ENCODE peak calls at places on chromosomes 4 and X, in five cellular contexts. B, X, G, D and V are unnamed samples.

GRCh38 chr4:10697071-10697470 is 12.5 kb upstream of the CLNK start:
- DNase-seq in B (no peak), X (no peak), G (no peak), D (no peak), V (no peak)

GRCh38 chrX:141405878-141406492 is 163.7 kb upstream of the SPANXC start:
- DNase-seq in B (no peak), X (no peak), G (peak; percentile 78), D (no peak), V (no peak)

GRCh38 chrX:45007598-45007997 is 134.6 kb downstream of the KDM6A start:
- DNase-seq in B (no peak), X (no peak), G (no peak), D (no peak), V (no peak)

GRCh38 chr4:155371432-155372043 is 5.2 kb downstream of the MAP9 start:
- DNase-seq in B (no peak), X (no peak), G (peak; percentile 37), D (no peak), V (no peak)

GRCh38 chr4:176999943-177000543 is 207.3 kb upstream of the VEGFC start:
- DNase-seq in B (no peak), X (no peak), G (no peak), D (no peak), V (no peak)

GRCh38 chrX:20309796-20310195 is 43.1 kb upstream of the RPS6KA3 start:
- DNase-seq in B (no peak), X (no peak), G (no peak), D (no peak), V (no peak)

GRCh38 chr4:101678180-101678579 is 112.3 kb upstream of the BANK1 start:
- DNase-seq in B (no peak), X (no peak), G (no peak), D (no peak), V (no peak)

GRCh38 chr4:168577624-168578023 is 80.8 kb downstream of the PALLD start:
- DNase-seq in B (no peak), X (no peak), G (no peak), D (no peak), V (no peak)

GRCh38 chr4:122898370-122899150 is 23.8 kb downstream of the NUDT6 start:
- DNase-seq in B (no peak), X (no peak), G (peak; percentile 93), D (no peak), V (no peak)

GRCh38 chr4:27506401-27506800 is 645.8 kb downstream of the STIM2 start:
- DNase-seq in B (no peak), X (no peak), G (no peak), D (no peak), V (no peak)

GRCh38 chr4:107896158-107896645 is 35.1 kb upstream of the CYP2U1 start:
- DNase-seq in B (no peak), X (no peak), G (peak; percentile 97), D (no peak), V (no peak)

GRCh38 chr4:8849266-8850073 is 22.2 kb downstream of the HMX1 start:
- DNase-seq in B (no peak), X (no peak), G (no peak), D (peak; percentile 40), V (no peak)

GRCh38 chrX:118207831-118208453 is 91.3 kb upstream of the KLHL13 start:
- DNase-seq in B (no peak), X (no peak), G (no peak), D (no peak), V (no peak)

GRCh38 chr4:69546121-69546520 is 50.4 kb upstream of the UGT2B4 start:
- DNase-seq in B (no peak), X (no peak), G (peak; percentile 65), D (no peak), V (no peak)

GRCh38 chr4:41504167-41504566 is 33.8 kb upstream of the LIMCH1 start:
- DNase-seq in B (no peak), X (no peak), G (no peak), D (no peak), V (no peak)

GRCh38 chr4:55866290-55866907 is 13.0 kb downstream of the EXOC1 start:
- DNase-seq in B (no peak), X (no peak), G (peak; percentile 95), D (no peak), V (no peak)

GRCh38 chrX:150162141-150162540 is 201.0 kb upstream of the MAMLD1 start:
- DNase-seq in B (no peak), X (no peak), G (no peak), D (no peak), V (no peak)

GRCh38 chrX:120736989-120737388 is 107.1 kb upstream of the C1GALT1C1 start:
- DNase-seq in B (no peak), X (no peak), G (peak; percentile 33), D (no peak), V (no peak)

GRCh38 chrX:150935466-150935865 is 37.0 kb upstream of the CD99L2 start:
- DNase-seq in B (no peak), X (no peak), G (peak; percentile 38), D (no peak), V (no peak)

GRCh38 chrX:151019837-151020236 is 36.7 kb downstream of the HMGB3 start:
- DNase-seq in B (no peak), X (no peak), G (no peak), D (no peak), V (no peak)

GRCh38 chrX:103276581-103277002 is at the start of gene TCEAL5:
- DNase-seq in B (peak; percentile 53), X (no peak), G (no peak), D (peak; percentile 46), V (no peak)

GRCh38 chr4:2244947-2245786 is 3.2 kb upstream of the HAUS3 start:
- DNase-seq in B (no peak), X (no peak), G (no peak), D (no peak), V (no peak)

GRCh38 chr4:118221193-118221800 is 131.5 kb downstream of the PRSS12 start:
- DNase-seq in B (no peak), X (no peak), G (no peak), D (no peak), V (no peak)

GRCh38 chr4:95118507-95118906 is 360.8 kb downstream of the BMPR1B start:
- DNase-seq in B (no peak), X (no peak), G (no peak), D (no peak), V (no peak)

GRCh38 chrX:137424679-137425078 is 141.2 kb upstream of the ZIC3 start:
- DNase-seq in B (no peak), X (no peak), G (no peak), D (no peak), V (no peak)

GRCh38 chr4:118683513-118683912 is 1.7 kb upstream of the METTL14 start:
- DNase-seq in B (no peak), X (no peak), G (no peak), D (no peak), V (no peak)

GRCh38 chr4:128159967-128160366 is 98.9 kb downstream of the LARP1B start:
- DNase-seq in B (no peak), X (no peak), G (peak; percentile 61), D (no peak), V (no peak)

GRCh38 chrX:22800360-22800759 is 199.4 kb upstream of the DDX53 start:
- DNase-seq in B (no peak), X (no peak), G (peak; percentile 83), D (no peak), V (no peak)

GRCh38 chr4:38660838-38661237 is 3.2 kb upstream of the KLF3 start:
- DNase-seq in B (no peak), X (no peak), G (no peak), D (no peak), V (no peak)
- TF ChIP-seq CTCF in B (no peak), X (no peak), G (no peak), D (no peak), V (no peak)

GRCh38 chr4:15757084-15757483 is 21.0 kb upstream of the CD38 start:
- DNase-seq in B (no peak), X (no peak), G (no peak), D (no peak), V (no peak)

GRCh38 chr4:15758294-15758693 is 19.8 kb upstream of the CD38 start:
- DNase-seq in B (no peak), X (no peak), G (no peak), D (no peak), V (no peak)

GRCh38 chr4:15755781-15756180 is 22.3 kb upstream of the CD38 start:
- DNase-seq in B (no peak), X (no peak), G (no peak), D (no peak), V (no peak)

GRCh38 chr4:15755321-15755750 is 22.8 kb upstream of the CD38 start:
- DNase-seq in B (no peak), X (peak; percentile 29), G (peak; percentile 64), D (no peak), V (no peak)

DNA sequence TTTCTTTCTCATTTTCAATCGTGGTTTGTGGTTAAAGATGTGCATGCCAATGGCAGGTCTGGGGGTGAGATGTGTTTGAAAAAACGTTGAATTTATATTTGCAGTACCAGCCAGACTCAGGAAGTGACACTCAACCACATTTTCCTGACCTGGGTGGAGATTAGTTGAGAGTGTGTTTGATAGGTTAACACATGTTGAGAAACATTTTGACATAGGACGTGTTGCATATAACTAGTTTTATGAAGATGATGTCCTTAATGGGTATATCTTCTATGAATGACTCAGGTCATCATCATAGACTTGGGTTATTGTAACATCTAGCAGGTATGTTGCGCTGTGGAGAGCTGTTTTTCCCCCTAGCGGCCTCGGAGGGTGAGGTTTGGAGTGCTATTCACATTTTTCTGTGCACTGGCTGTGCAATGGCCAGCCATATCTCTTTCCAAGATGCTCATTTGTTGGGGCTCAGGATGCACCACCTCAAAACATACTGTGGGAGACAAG is 21.7 kb upstream of the CD38 start:
- DNase-seq in B (no peak), X (peak; percentile 73), G (peak; percentile 55), D (no peak), V (no peak)
- TF ChIP-seq CTCF in B (no peak), X (peak; percentile 77), G (peak; percentile 41), D (peak; percentile 2), V (no peak)

DNA sequence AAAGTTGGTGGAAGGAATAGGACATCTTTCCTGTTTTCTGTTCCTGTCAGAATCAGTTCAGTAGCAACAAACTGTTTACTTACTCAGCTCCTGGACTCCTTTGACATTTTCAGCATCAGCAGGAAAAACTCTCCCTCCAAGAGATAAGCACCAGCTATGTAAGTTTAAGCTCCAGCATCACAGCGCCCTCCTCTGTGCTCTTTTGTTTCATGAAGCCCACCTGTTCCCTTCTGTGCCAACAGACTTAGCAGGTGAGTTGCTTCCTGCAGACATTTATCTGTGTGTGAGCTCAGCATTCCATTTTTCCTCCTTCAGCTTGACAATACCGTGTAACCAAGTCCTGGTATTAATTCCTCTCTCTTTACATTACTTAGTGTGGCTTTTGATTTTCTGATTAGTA is 644.1 kb upstream of the AGA start:
- DNase-seq in B (no peak), X (no peak), G (no peak), D (no peak), V (no peak)
- TF ChIP-seq CTCF in B (no peak), X (no peak), G (no peak), D (peak; percentile 70), V (peak; percentile 43)

DNA sequence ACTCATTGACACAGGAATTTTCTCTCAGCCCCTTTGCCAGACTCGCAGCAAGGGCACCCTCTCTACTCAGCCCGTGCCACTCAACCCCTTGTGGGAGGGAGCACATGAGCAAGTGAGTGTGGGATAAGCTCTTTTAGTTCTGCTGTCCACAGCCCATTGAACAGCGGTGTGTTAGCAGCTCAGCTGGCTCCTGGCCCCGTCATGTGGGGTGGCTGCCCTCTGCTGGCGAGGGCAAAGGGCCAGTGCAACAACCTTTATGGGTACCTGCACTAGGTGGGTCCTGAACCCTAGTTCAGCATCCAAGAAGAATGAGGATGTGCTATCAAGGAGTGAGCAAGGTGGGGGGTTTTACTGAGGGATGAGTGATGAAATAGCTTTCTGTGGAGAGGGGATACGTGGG is 85.0 kb upstream of the ZNF81 start:
- DNase-seq in B (no peak), X (peak; percentile 9), G (no peak), D (peak; percentile 56), V (no peak)
- TF ChIP-seq CTCF in B (no peak), X (no peak), G (no peak), D (peak; percentile 80), V (peak; percentile 28)